ENCODE peak calls at places on chromosomes 6 and 20, in nine cellular contexts. X, N, L, I, Q, M, P, B and S are unnamed samples.

GRCh38 chr6:6614096-6614964 is 25.8 kb downstream of the LY86 start:
- DNase-seq in M (no peak), N (no peak), I (no peak), B (no peak), P (no peak), Q (no peak), L (no peak), X (no peak), S (no peak)

GRCh38 chr6:109453156-109453555 is 2.4 kb downstream of the MICAL1 start:
- DNase-seq in B (no peak), X (no peak), I (no peak), P (no peak), M (no peak), N (no peak), L (no peak), Q (no peak), S (no peak)

GRCh38 chr6:166728884-166729530 is 102.0 kb upstream of the RPS6KA2 start:
- DNase-seq in P (no peak), L (peak; percentile 43), M (no peak), B (no peak), I (no peak), X (no peak), Q (no peak), N (no peak), S (no peak)

GRCh38 chr6:150600302-150601017 is 775 bp downstream of the PLEKHG1 start:
- DNase-seq in I (peak; percentile 60), M (peak; percentile 28), B (peak; percentile 9), X (peak; percentile 70), N (peak; percentile 69), P (peak; percentile 82), L (peak; percentile 88), Q (peak; percentile 30), S (peak; percentile 90)

GRCh38 chr6:28769626-28770402 is 154.0 kb downstream of the TRIM27 start:
- DNase-seq in L (peak; percentile 9), N (no peak), Q (no peak), I (no peak), X (no peak), B (no peak), P (no peak), M (no peak), S (no peak)

GRCh38 chr20:52972190-52972937 is at the start of gene TSHZ2:
- DNase-seq in Q (no peak), L (peak; percentile 59), X (no peak), N (peak; percentile 41), P (no peak), B (peak; percentile 36), I (peak; percentile 49), M (no peak), S (no peak)

GRCh38 chr6:144478487-144478886 is 193.4 kb downstream of the UTRN start:
- DNase-seq in P (no peak), N (no peak), I (no peak), M (no peak), X (no peak), L (no peak), Q (no peak), B (no peak), S (no peak)

GRCh38 chr6:113421997-113422396 is 435.1 kb upstream of the MARCKS start:
- DNase-seq in N (no peak), Q (no peak), B (no peak), I (no peak), P (no peak), L (no peak), M (no peak), X (no peak), S (no peak)

GRCh38 chr20:59725476-59726119 is 121.3 kb downstream of the PHACTR3 start:
- DNase-seq in B (no peak), Q (no peak), L (no peak), M (no peak), N (no peak), I (no peak), X (no peak), P (no peak), S (no peak)

GRCh38 chr20:32153771-32154170 is 44.3 kb downstream of the TM9SF4 start:
- DNase-seq in N (no peak), P (no peak), X (no peak), L (no peak), M (no peak), Q (no peak), I (no peak), B (no peak), S (no peak)

GRCh38 chr6:36743032-36743431 is 45.4 kb downstream of the RAB44 start:
- DNase-seq in B (no peak), X (no peak), Q (no peak), M (no peak), L (no peak), P (no peak), N (no peak), I (no peak), S (no peak)

GRCh38 chr20:16215056-16215455 is 358.2 kb downstream of the KIF16B start:
- DNase-seq in X (no peak), N (no peak), L (no peak), M (no peak), P (no peak), I (no peak), B (no peak), Q (no peak), S (no peak)

GRCh38 chr20:42277203-42277602 is 659.0 kb upstream of the CHD6 start:
- DNase-seq in X (no peak), N (no peak), L (peak; percentile 85), Q (no peak), P (no peak), M (no peak), I (peak; percentile 69), B (no peak), S (no peak)

GRCh38 chr6:127204278-127204677 is 62.4 kb upstream of the RNF146 start:
- DNase-seq in P (no peak), X (no peak), N (no peak), I (no peak), M (no peak), B (no peak), L (no peak), Q (no peak), S (no peak)

GRCh38 chr20:59084041-59084841 is 41.7 kb upstream of the PRELID3B start:
- DNase-seq in X (no peak), Q (no peak), N (no peak), P (no peak), B (no peak), M (no peak), L (no peak), I (no peak), S (no peak)

GRCh38 chr20:59221881-59222238 is 58.2 kb downstream of the ZNF831 start:
- DNase-seq in B (no peak), X (no peak), I (no peak), Q (no peak), P (no peak), M (no peak), L (peak; percentile 10), N (no peak), S (no peak)

GRCh38 chr6:144266091-144266649 is 19.0 kb upstream of the UTRN start:
- DNase-seq in Q (no peak), L (peak; percentile 96), M (no peak), N (peak; percentile 59), I (no peak), P (no peak), X (no peak), B (no peak), S (no peak)